ENCODE peak calls at places on chromosome 17, in seven cellular contexts. R is OCI-LY7, H is colonic mucosa, L is GM23338, N is breast epithelium, G is tibial artery, B is tibial nerve. O is an unnamed sample.

GRCh38 chr17:55023626-55024025 is 55.1 kb downstream of the STXBP4 start:
- DNase-seq in R (no peak), G (no peak), N (no peak), L (no peak), B (no peak), H (no peak), O (no peak)

GRCh38 chr17:67542219-67543114 is 165.4 kb downstream of the PITPNC1 start:
- DNase-seq in R (no peak), B (no peak), N (no peak), G (no peak), L (no peak), H (no peak), O (no peak)

GRCh38 chr17:30031214-30031869 is 85.3 kb upstream of the NSRP1 start:
- DNase-seq in L (no peak), G (no peak), H (no peak), R (peak; percentile 7), N (no peak), B (no peak), O (no peak)

GRCh38 chr17:12229315-12229714 is 208.6 kb downstream of the MAP2K4 start:
- DNase-seq in L (no peak), B (no peak), G (no peak), H (no peak), R (no peak), N (no peak), O (no peak)

GRCh38 chr17:68061512-68062313 is 26.2 kb downstream of the KPNA2 start:
- DNase-seq in R (no peak), H (no peak), B (no peak), G (no peak), L (no peak), N (no peak), O (no peak)

GRCh38 chr17:72158895-72159885 is 38.4 kb downstream of the SOX9 start:
- DNase-seq in B (no peak), R (no peak), H (no peak), G (no peak), L (no peak), N (no peak), O (no peak)

GRCh38 chr17:39638317-39638716 is 1.4 kb downstream of the STARD3 start:
- DNase-seq in L (no peak), B (no peak), H (no peak), R (no peak), N (no peak), G (no peak), O (no peak)

GRCh38 chr17:39737761-39738567 is at the start of gene GRB7:
- DNase-seq in N (peak; percentile 91), H (peak; percentile 93), R (no peak), B (no peak), L (peak; percentile 82), G (no peak), O (no peak)

GRCh38 chr17:16973760-16974540 is 2.0 kb upstream of the TNFRSF13B start:
- DNase-seq in R (peak; percentile 54), H (no peak), L (no peak), B (no peak), N (no peak), G (no peak), O (no peak)

GRCh38 chr17:4375039-4375748 is 8.7 kb upstream of the UBE2G1 start:
- DNase-seq in L (no peak), G (no peak), H (no peak), R (peak; percentile 94), N (no peak), B (no peak), O (no peak)

GRCh38 chr17:48542956-48543853 is 1.7 kb downstream of the HOXB2 start:
- DNase-seq in H (peak; percentile 62), L (peak; percentile 72), G (peak; percentile 33), N (no peak), B (peak; percentile 30), R (no peak), O (peak; percentile 62)

GRCh38 chr17:61412860-61413653 is 13.4 kb downstream of the TBX2 start:
- DNase-seq in G (peak; percentile 20), L (peak; percentile 64), B (no peak), H (peak; percentile 16), R (no peak), N (peak; percentile 18), O (no peak)

GRCh38 chr17:14737984-14738651 is 437.2 kb downstream of the HS3ST3B1 start:
- DNase-seq in R (peak; percentile 44), B (peak; percentile 52), L (peak; percentile 49), N (peak; percentile 85), G (peak; percentile 65), H (no peak), O (peak; percentile 91)

GRCh38 chr17:47620503-47621245 is 29.0 kb upstream of the KPNB1 start:
- DNase-seq in G (no peak), L (no peak), B (no peak), N (no peak), H (no peak), R (no peak), O (no peak)

GRCh38 chr17:75011788-75012319 is 616 bp upstream of the MRPL58 start:
- DNase-seq in L (peak; percentile 42), G (peak; percentile 70), H (peak; percentile 75), R (no peak), N (peak; percentile 75), B (peak; percentile 70), O (peak; percentile 81)

GRCh38 chr17:38421224-38421841 is 6.9 kb upstream of the ARHGAP23 start:
- DNase-seq in R (no peak), L (no peak), H (no peak), B (no peak), N (no peak), G (no peak), O (no peak)

GRCh38 chr17:61338000-61338864 is 61.4 kb upstream of the TBX2 start:
- DNase-seq in R (no peak), L (no peak), N (no peak), B (no peak), H (no peak), G (no peak), O (no peak)

GRCh38 chr17:68612923-68613292 is 11.7 kb upstream of the FAM20A start:
- DNase-seq in G (no peak), B (no peak), H (no peak), N (no peak), L (no peak), R (no peak), O (no peak)

GRCh38 chr17:74297941-74298340 is 23.9 kb downstream of the DNAI2 start:
- DNase-seq in R (no peak), H (no peak), N (no peak), G (no peak), L (no peak), B (no peak), O (no peak)

GRCh38 chr17:39979865-39980401 is 674 bp upstream of the PSMD3 start:
- DNase-seq in B (no peak), L (peak; percentile 67), G (no peak), N (no peak), R (peak; percentile 59), H (peak; percentile 25), O (no peak)

GRCh38 chr17:83173997-83174858 is 94.8 kb downstream of the METRNL start:
- DNase-seq in R (peak; percentile 90), H (peak; percentile 17), N (peak; percentile 16), L (no peak), B (peak; percentile 30), G (no peak), O (peak; percentile 59)

GRCh38 chr17:74231846-74232713 is 18.7 kb downstream of the TTYH2 start:
- DNase-seq in L (no peak), R (no peak), H (no peak), G (no peak), N (no peak), B (no peak), O (no peak)

GRCh38 chr17:65749479-65749878 is 188.0 kb upstream of the AXIN2 start:
- DNase-seq in L (no peak), B (no peak), H (no peak), R (no peak), N (no peak), G (no peak), O (no peak)

GRCh38 chr17:32795339-32795979 is 81.5 kb downstream of the MYO1D start:
- DNase-seq in N (no peak), R (no peak), L (no peak), B (no peak), G (no peak), H (peak; percentile 61), O (no peak)

GRCh38 chr17:9072626-9073339 is 51.5 kb downstream of the NTN1 start:
- DNase-seq in H (peak; percentile 39), N (peak; percentile 69), L (no peak), B (peak; percentile 51), G (peak; percentile 68), R (no peak), O (peak; percentile 76)

GRCh38 chr17:41907633-41908539 is 10.9 kb downstream of the ACLY start:
- DNase-seq in N (no peak), R (no peak), B (no peak), H (peak; percentile 49), L (no peak), G (no peak), O (no peak)

GRCh38 chr17:79304907-79305306 is 230.3 kb downstream of the ENGASE start:
- DNase-seq in L (peak; percentile 64), B (no peak), R (peak; percentile 94), N (no peak), G (no peak), H (no peak), O (no peak)
- TF ChIP-seq CTCF in L (peak; percentile 40), B (no peak), R (peak; percentile 62), N (no peak), G (no peak), H (no peak), O (no peak)

GRCh38 chr17:64500487-64500859 is 3.6 kb upstream of the POLG2 start:
- DNase-seq in R (no peak), N (no peak), H (no peak), B (no peak), G (no peak), L (no peak), O (no peak)
- H3K36me3 ChIP-seq in R (peaks cover 81% of the 10 kb centered on the region), N (peaks cover 25% of the 10 kb centered on the region), H (peaks cover 36% of the 10 kb centered on the region), B (peaks cover 49% of the 10 kb centered on the region), G (peaks cover 63% of the 10 kb centered on the region), L (peaks cover 64% of the 10 kb centered on the region), O (peaks cover 76% of the 10 kb centered on the region)

GRCh38 chr17:21033350-21033749 is 9.5 kb downstream of the USP22 start:
- DNase-seq in N (no peak), B (no peak), L (no peak), R (no peak), G (no peak), H (no peak), O (no peak)
- H3K4me1 ChIP-seq in N (no peaks in the 10 kb centered on the region), B (peaks cover 86% of the 10 kb centered on the region), L (peaks cover 78% of the 10 kb centered on the region), R (peaks cover 69% of the 10 kb centered on the region), G (peaks cover 96% of the 10 kb centered on the region), H (peaks cover 13% of the 10 kb centered on the region), O (peaks cover 93% of the 10 kb centered on the region)

GRCh38 chr17:35809855-35810461 is 674 bp downstream of the TAF15 start:
- DNase-seq in H (no peak), R (no peak), B (no peak), N (no peak), G (no peak), L (no peak), O (no peak)

GRCh38 chr17:35808240-35808961 is 883 bp upstream of the TAF15 start:
- DNase-seq in R (no peak), G (no peak), L (peak; percentile 44), N (no peak), B (no peak), H (no peak), O (no peak)

GRCh38 chr17:35811759-35812158 is 2.5 kb downstream of the TAF15 start:
- DNase-seq in H (no peak), R (no peak), L (no peak), B (no peak), G (no peak), N (no peak), O (no peak)

GRCh38 chr17:35807371-35808144 is 1.7 kb upstream of the TAF15 start:
- DNase-seq in L (no peak), R (no peak), H (no peak), G (no peak), B (no peak), N (no peak), O (no peak)

GRCh38 chr17:35808962-35809854 is at the start of gene TAF15:
- DNase-seq in N (peak; percentile 96), L (peak; percentile 98), B (peak; percentile 92), G (peak; percentile 96), R (peak; percentile 98), H (peak; percentile 97), O (peak; percentile 95)
- TF ChIP-seq CTCF in N (peak; percentile 81), L (peak; percentile 68), B (peak; percentile 69), G (peak; percentile 66), R (peak; percentile 91), H (peak; percentile 58), O (peak; percentile 72)

O was measured in psoas muscle.